ENCODE peak calls at places on chromosomes 12 and 14, in four cellular contexts. L is neural crest cell, T is dorsolateral prefrontal cortex, B is heart right ventricle. R is an unnamed sample.

GRCh38 chr14:37274652-37275051 is 76.9 kb downstream of the MIPOL1 start:
- DNase-seq in L (no peak), T (no peak), B (no peak), R (no peak)

GRCh38 chr12:9388379-9388778 is 180.2 kb upstream of the PZP start:
- DNase-seq in L (no peak), T (no peak), B (no peak), R (no peak)

GRCh38 chr12:48366131-48366530 is 15.4 kb upstream of the ZNF641 start:
- DNase-seq in L (no peak), T (no peak), B (no peak), R (no peak)

GRCh38 chr14:103138483-103139370 is 15.5 kb downstream of the TNFAIP2 start:
- DNase-seq in L (no peak), T (no peak), B (no peak), R (peak; percentile 54)

GRCh38 chr12:31589896-31590729 is 823 bp downstream of the DENND5B start:
- DNase-seq in L (peak; percentile 69), T (peak; percentile 62), B (peak; percentile 69), R (peak; percentile 80)

GRCh38 chr14:90985601-90986242 is 74.7 kb downstream of the RPS6KA5 start:
- DNase-seq in L (no peak), T (no peak), B (no peak), R (no peak)

GRCh38 chr14:51209457-51209856 is 30.6 kb upstream of the TMX1 start:
- DNase-seq in L (no peak), T (no peak), B (no peak), R (peak; percentile 67)

GRCh38 chr12:124002021-124002640 is 29.1 kb downstream of the ZNF664 start:
- DNase-seq in L (no peak), T (no peak), B (no peak), R (no peak)

GRCh38 chr12:113186033-113186365 is 478 bp downstream of the RITA1 start:
- DNase-seq in L (no peak), T (no peak), B (no peak), R (no peak)

GRCh38 chr12:117664169-117664568 is 302.7 kb upstream of the NOS1 start:
- DNase-seq in L (no peak), T (no peak), B (no peak), R (no peak)

GRCh38 chr14:45085004-45085403 is 1.1 kb downstream of the PRPF39 start:
- DNase-seq in L (no peak), T (no peak), B (no peak), R (no peak)

GRCh38 chr14:101248056-101248725 is 313.1 kb upstream of the DIO3 start:
- DNase-seq in L (no peak), T (no peak), B (no peak), R (no peak)

GRCh38 chr14:99077076-99077843 is 194.7 kb downstream of the BCL11B start:
- DNase-seq in L (no peak), T (no peak), B (no peak), R (no peak)

GRCh38 chr14:78254911-78255431 is 84.8 kb downstream of the NRXN3 start:
- DNase-seq in L (no peak), T (peak; percentile 51), B (no peak), R (no peak)

GRCh38 chr14:100212476-100213333 is 26.2 kb upstream of the YY1 start:
- DNase-seq in L (no peak), T (no peak), B (no peak), R (no peak)

GRCh38 chr14:23640524-23641141 is 4.5 kb downstream of the DHRS2 start:
- DNase-seq in L (no peak), T (no peak), B (peak; percentile 52), R (no peak)

GRCh38 chr12:6295187-6295811 is 15.2 kb upstream of the PLEKHG6 start:
- DNase-seq in L (no peak), T (no peak), B (no peak), R (no peak)

GRCh38 chr12:127293507-127294310 is 973.3 kb upstream of the TMEM132C start:
- DNase-seq in L (peak; percentile 69), T (peak; percentile 58), B (peak; percentile 40), R (peak; percentile 60)

GRCh38 chr12:94207467-94208432 is 59.4 kb downstream of the PLXNC1 start:
- DNase-seq in L (no peak), T (no peak), B (no peak), R (no peak)

GRCh38 chr12:69600804-69601203 is 9.9 kb downstream of the LRRC10 start:
- DNase-seq in L (no peak), T (no peak), B (no peak), R (no peak)

GRCh38 chr12:50507930-50508329 is 3.1 kb downstream of the DIP2B start:
- DNase-seq in L (no peak), T (no peak), B (no peak), R (no peak)

GRCh38 chr14:92647499-92648279 is 100.7 kb downstream of the LGMN start:
- DNase-seq in L (no peak), T (no peak), B (no peak), R (no peak)

GRCh38 chr12:13661005-13661887 is 320.2 kb downstream of the GRIN2B start:
- DNase-seq in L (peak; percentile 47), T (peak; percentile 59), B (peak; percentile 13), R (peak; percentile 56)

GRCh38 chr12:115771065-115771464 is 506.4 kb downstream of the MED13L start:
- DNase-seq in L (no peak), T (no peak), B (peak; percentile 8), R (no peak)

GRCh38 chr14:65103150-65103760 is 938 bp upstream of the MAX start:
- DNase-seq in L (no peak), T (no peak), B (no peak), R (peak; percentile 39)

GRCh38 chr12:93982847-93983315 is 165.5 kb upstream of the PLXNC1 start:
- DNase-seq in L (no peak), T (no peak), B (no peak), R (no peak)

GRCh38 chr12:19808371-19808770 is 369.1 kb downstream of the AEBP2 start:
- DNase-seq in L (no peak), T (no peak), B (no peak), R (no peak)

GRCh38 chr12:91704446-91704845 is 441.2 kb downstream of the BTG1 start:
- DNase-seq in L (no peak), T (no peak), B (no peak), R (no peak)

GRCh38 chr14:21048638-21049037 is 6.5 kb downstream of the RNASE7 start:
- DNase-seq in L (no peak), T (no peak), B (no peak), R (no peak)

GRCh38 chr12:42774238-42774637 is 184.7 kb upstream of the PRICKLE1 start:
- DNase-seq in L (no peak), T (no peak), B (no peak), R (no peak)
- TF ChIP-seq CTCF in L (no peak), T (no peak), B (no peak), R (no peak)

GRCh38 chr12:76080729-76081415 is 3.6 kb downstream of the NAP1L1 start:
- DNase-seq in L (no peak), T (no peak), B (no peak), R (peak; percentile 31)
- TF ChIP-seq CTCF in L (peak; percentile 48), T (no peak), B (no peak), R (peak; percentile 48)

GRCh38 chr14:94673781-94674231 is 61.6 kb downstream of the SERPINA3 start:
- DNase-seq in L (no peak), T (no peak), B (no peak), R (no peak)

GRCh38 chr14:94675036-94675435 is 62.8 kb downstream of the SERPINA3 start:
- DNase-seq in L (no peak), T (no peak), B (no peak), R (no peak)

GRCh38 chr14:94673071-94673470 is 60.9 kb downstream of the SERPINA3 start:
- DNase-seq in L (no peak), T (no peak), B (no peak), R (no peak)

GRCh38 chr14:94670692-94671285 is 58.6 kb downstream of the SERPINA3 start:
- DNase-seq in L (no peak), T (no peak), B (no peak), R (no peak)

GRCh38 chr14:94671870-94672444 is 59.8 kb downstream of the SERPINA3 start:
- DNase-seq in L (no peak), T (no peak), B (no peak), R (no peak)
- TF ChIP-seq CTCF in L (peak; percentile 40), T (no peak), B (no peak), R (no peak)

GRCh38 chr14:88535149-88535548 is 19.7 kb downstream of the PTPN21 start:
- DNase-seq in L (no peak), T (no peak), B (no peak), R (no peak)
- TF ChIP-seq CTCF in L (peak; percentile 37), T (no peak), B (no peak), R (no peak)

GRCh38 chr12:51846911-51847829 is 1.3 kb downstream of the FIGNL2 start:
- DNase-seq in L (peak; percentile 59), T (no peak), B (peak; percentile 70), R (peak; percentile 81)
- TF ChIP-seq CTCF in L (no peak), T (no peak), B (no peak), R (no peak)

R was measured in glutamatergic neuron.